ENCODE peak calls at places on chromosomes 3 and 15, in five cellular contexts. S is activated T-cell treated with anti-CD3 and anti-CD28 coated beads, Interleukin-2, amount 50 U/mL, for 4 hours; Y is activated CD8-positive, alpha-beta T cell treated with anti-CD3 and anti-CD28 coated beads for 36 hours; I is left lung; C is T-helper 17 cell. V is an unnamed sample.

GRCh38 chr15:96341465-96342142 is 11.1 kb downstream of the NR2F2 start:
- ATAC-seq in I (peak), C (no peak), Y (no peak), S (no peak), V (peak)

GRCh38 chr3:65851827-65852226 is 186.9 kb downstream of the MAGI1 start:
- ATAC-seq in C (no peak), I (no peak), S (no peak), Y (no peak), V (peak)

GRCh38 chr3:123143669-123144411 is 57.9 kb upstream of the SEC22A start:
- ATAC-seq in C (no peak), I (no peak), S (no peak), Y (no peak), V (peak)

GRCh38 chr3:94665922-94666321 is 603.1 kb downstream of the NSUN3 start:
- ATAC-seq in S (no peak), Y (no peak), I (no peak), C (no peak), V (no peak)

GRCh38 chr3:73614385-73614784 is 10.4 kb downstream of the PDZRN3 start:
- ATAC-seq in Y (no peak), I (peak), C (no peak), S (no peak), V (peak)

GRCh38 chr15:67085818-67086649 is 20.6 kb downstream of the SMAD3 start:
- ATAC-seq in C (peak), Y (peak), S (peak), I (peak), V (peak)

GRCh38 chr3:52774066-52774713 is 3.2 kb upstream of the ITIH1 start:
- ATAC-seq in Y (no peak), S (no peak), I (no peak), C (no peak), V (no peak)

GRCh38 chr3:51678685-51679084 is 7.6 kb downstream of the TEX264 start:
- ATAC-seq in S (no peak), C (no peak), I (no peak), Y (no peak), V (no peak)

GRCh38 chr3:49346797-49347251 is 7.0 kb upstream of the USP4 start:
- ATAC-seq in I (peak), S (no peak), C (no peak), Y (no peak), V (peak)

GRCh38 chr15:62519900-62520299 is 354.8 kb upstream of the C2CD4B start:
- ATAC-seq in S (no peak), C (no peak), Y (peak), I (no peak), V (no peak)

GRCh38 chr3:12363397-12364195 is 74.7 kb downstream of the PPARG start:
- ATAC-seq in S (no peak), Y (peak), I (peak), C (no peak), V (no peak)

GRCh38 chr15:47505712-47506542 is 211.4 kb upstream of the SEMA6D start:
- ATAC-seq in C (no peak), Y (no peak), I (no peak), S (no peak), V (no peak)

V was measured in esophagus mucosa.